ENCODE peak calls at places on chromosomes 6 and 20, in five cellular contexts. One of them, this sample, is unnamed.
A peak's percentile ranks its signal among the peaks of the same experiment; 100 is the strongest.

GRCh38 chr6:27375613-27376079 is 12.9 kb upstream of the ZNF391 start:
- DNase-seq in GM12865: no peak
- DNase-seq in B cell: no peak
- DNase-seq in HCT116: no peak
- DNase-seq in pancreas: no peak
- DNase-seq in this sample: no peak

GRCh38 chr6:33797635-33798342 is 6.0 kb downstream of the MLN start:
- DNase-seq in B cell: no peak
- DNase-seq in pancreas: no peak
- DNase-seq in HCT116: no peak
- DNase-seq in GM12865: no peak
- DNase-seq in this sample: no peak

GRCh38 chr6:160202411-160202810 is 56.2 kb downstream of the SLC22A2 start:
- DNase-seq in B cell: no peak
- DNase-seq in pancreas: no peak
- DNase-seq in GM12865: no peak
- DNase-seq in HCT116: no peak
- DNase-seq in this sample: no peak

GRCh38 chr20:32062776-32063170 is 10.7 kb downstream of the HCK start:
- DNase-seq in B cell: peak; percentile 33
- DNase-seq in HCT116: no peak
- DNase-seq in GM12865: peak; percentile 75
- DNase-seq in pancreas: peak; percentile 60
- DNase-seq in this sample: no peak

GRCh38 chr6:159529820-159530405 is 163.1 kb downstream of the SOD2 start:
- DNase-seq in GM12865: no peak
- DNase-seq in pancreas: no peak
- DNase-seq in B cell: no peak
- DNase-seq in HCT116: no peak
- DNase-seq in this sample: no peak

GRCh38 chr6:25061289-25061945 is 125.7 kb upstream of the RIPOR2 start:
- DNase-seq in GM12865: no peak
- DNase-seq in HCT116: no peak
- DNase-seq in B cell: no peak
- DNase-seq in pancreas: no peak
- DNase-seq in this sample: peak; percentile 27

GRCh38 chr6:40555092-40555491 is 32.1 kb downstream of the LRFN2 start:
- DNase-seq in GM12865: no peak
- DNase-seq in B cell: no peak
- DNase-seq in HCT116: no peak
- DNase-seq in pancreas: no peak
- DNase-seq in this sample: no peak

GRCh38 chr6:166257911-166258318 is 50.3 kb downstream of the PRR18 start:
- DNase-seq in GM12865: peak; percentile 71
- DNase-seq in pancreas: no peak
- DNase-seq in B cell: no peak
- DNase-seq in HCT116: no peak
- DNase-seq in this sample: no peak

GRCh38 chr20:36252511-36252910 is 16.2 kb downstream of the AAR2 start:
- DNase-seq in HCT116: no peak
- DNase-seq in pancreas: no peak
- DNase-seq in B cell: no peak
- DNase-seq in GM12865: no peak
- DNase-seq in this sample: no peak

GRCh38 chr6:157096522-157096921 is 226.8 kb downstream of the TMEM242 start:
- DNase-seq in pancreas: peak; percentile 43
- DNase-seq in B cell: no peak
- DNase-seq in HCT116: no peak
- DNase-seq in GM12865: no peak
- DNase-seq in this sample: no peak

GRCh38 chr6:8243462-8243861 is 141.1 kb upstream of the EEF1E1 start:
- DNase-seq in GM12865: no peak
- DNase-seq in HCT116: no peak
- DNase-seq in pancreas: no peak
- DNase-seq in B cell: no peak
- DNase-seq in this sample: no peak

GRCh38 chr6:22141271-22141745 is 155.5 kb downstream of the PRL start:
- DNase-seq in B cell: no peak
- DNase-seq in pancreas: peak; percentile 35
- DNase-seq in HCT116: no peak
- DNase-seq in GM12865: no peak
- DNase-seq in this sample: no peak

GRCh38 chr6:125804264-125804663 is 13.5 kb downstream of the NCOA7 start:
- DNase-seq in GM12865: peak; percentile 75
- DNase-seq in HCT116: no peak
- DNase-seq in B cell: no peak
- DNase-seq in pancreas: no peak
- DNase-seq in this sample: no peak
- TF ChIP-seq CTCF in GM12865: no peak
- TF ChIP-seq CTCF in HCT116: no peak
- TF ChIP-seq CTCF in B cell: no peak
- TF ChIP-seq CTCF in pancreas: no peak
- TF ChIP-seq CTCF in this sample: no peak

DNA sequence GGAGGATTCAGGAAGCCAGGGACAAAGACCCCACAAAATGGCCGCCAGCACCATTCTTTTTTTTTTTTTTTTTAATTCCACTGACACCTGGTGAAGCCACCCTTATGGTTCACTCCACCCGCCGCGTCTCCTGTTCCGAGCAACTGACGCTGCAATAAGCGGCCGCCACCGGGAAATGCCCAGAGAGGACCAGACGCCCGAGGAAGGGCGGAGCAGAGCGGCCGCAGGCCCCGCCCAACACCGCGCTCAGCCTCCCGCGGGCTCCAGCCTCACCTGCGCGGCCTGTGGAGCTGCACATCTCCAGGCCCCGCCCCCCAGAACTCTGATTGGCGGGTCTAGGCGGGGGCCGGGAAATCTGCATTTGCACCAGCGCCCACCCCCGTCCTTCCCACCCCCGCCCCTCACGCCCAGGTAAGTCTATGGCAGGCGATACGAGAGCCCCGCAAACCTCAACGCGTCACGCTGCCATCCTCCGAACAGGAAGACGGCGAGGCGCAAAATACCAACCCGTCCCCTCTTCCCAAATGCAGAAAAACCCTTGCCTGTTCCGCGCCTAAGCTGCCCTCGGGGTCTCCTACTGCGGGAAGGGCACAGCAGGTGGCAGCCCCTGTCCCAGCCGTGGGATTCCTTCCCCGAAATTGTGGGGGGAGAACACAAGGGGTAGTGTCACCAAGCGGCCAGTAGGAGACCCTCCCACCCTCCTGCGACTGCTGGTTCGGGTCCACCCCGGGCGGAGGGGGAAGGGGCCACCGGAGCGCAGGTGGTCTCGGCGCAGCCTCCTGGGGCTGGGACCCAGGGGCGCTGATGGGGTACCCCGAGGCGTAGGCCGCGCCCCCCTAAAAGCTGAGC is 948 bp downstream of the ATP9A start:
- DNase-seq in GM12865: peak; percentile 18
- DNase-seq in pancreas: peak; percentile 92
- DNase-seq in B cell: peak; percentile 58
- DNase-seq in HCT116: peak; percentile 85
- DNase-seq in this sample: no peak
- TF ChIP-seq CTCF in GM12865: no peak
- TF ChIP-seq CTCF in pancreas: peak; percentile 15
- TF ChIP-seq CTCF in B cell: no peak
- TF ChIP-seq CTCF in HCT116: peak; percentile 45
- TF ChIP-seq CTCF in this sample: peak; percentile 26

GRCh38 chr6:37698264-37699137 is 818 bp upstream of the MDGA1 start:
- DNase-seq in GM12865: peak; percentile 47
- DNase-seq in pancreas: peak; percentile 65
- DNase-seq in HCT116: peak; percentile 24
- DNase-seq in B cell: peak; percentile 63
- DNase-seq in this sample: no peak
- TF ChIP-seq CTCF in GM12865: no peak
- TF ChIP-seq CTCF in pancreas: no peak
- TF ChIP-seq CTCF in HCT116: no peak
- TF ChIP-seq CTCF in B cell: no peak
- TF ChIP-seq CTCF in this sample: no peak

DNA sequence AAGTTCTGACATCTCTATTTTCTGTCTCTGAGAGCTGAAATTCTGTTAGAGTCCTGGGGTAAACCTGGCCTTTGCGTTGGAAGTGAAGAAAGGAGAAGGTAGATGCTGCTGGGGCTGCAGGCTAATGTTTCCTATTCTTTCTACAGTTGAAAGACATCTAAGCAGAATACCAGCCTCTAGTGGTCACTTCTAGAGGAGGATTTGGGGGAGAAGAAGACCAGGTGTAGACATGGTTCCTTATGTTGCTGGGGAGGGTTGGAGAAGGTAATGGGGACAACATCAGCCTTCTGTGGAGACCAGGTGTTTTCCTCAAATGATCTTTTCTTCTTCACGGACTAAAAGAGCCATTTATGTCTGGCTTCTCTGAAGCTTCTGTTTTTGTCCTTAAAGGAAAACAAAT is 62.6 kb downstream of the BTBD3 start:
- DNase-seq in B cell: no peak
- DNase-seq in pancreas: no peak
- DNase-seq in GM12865: no peak
- DNase-seq in HCT116: no peak
- DNase-seq in this sample: no peak
- TF ChIP-seq CTCF in B cell: no peak
- TF ChIP-seq CTCF in pancreas: no peak
- TF ChIP-seq CTCF in GM12865: no peak
- TF ChIP-seq CTCF in HCT116: no peak
- TF ChIP-seq CTCF in this sample: no peak

GRCh38 chr6:118935331-118935668 is 341 bp upstream of the MCM9 start:
- DNase-seq in GM12865: no peak
- DNase-seq in HCT116: no peak
- DNase-seq in pancreas: no peak
- DNase-seq in B cell: no peak
- DNase-seq in this sample: no peak
- TF ChIP-seq CTCF in GM12865: no peak
- TF ChIP-seq CTCF in HCT116: no peak
- TF ChIP-seq CTCF in pancreas: no peak
- TF ChIP-seq CTCF in B cell: no peak
- TF ChIP-seq CTCF in this sample: no peak